ENCODE peak calls at places on chromosomes 1 and 21, in eight cellular contexts. V, G, F, K, U, W, P and I are unnamed samples.

GRCh38 chr21:34796518-34797201 is 127.9 kb downstream of the CLIC6 start:
- DNase-seq in G (no peak), F (no peak), V (no peak), W (no peak), P (no peak), K (no peak), U (no peak), I (peak; percentile 51)

GRCh38 chr1:89827902-89828301 is 7.1 kb downstream of the LRRC8D start:
- DNase-seq in W (no peak), K (no peak), G (no peak), P (no peak), U (no peak), F (no peak), V (no peak), I (no peak)

GRCh38 chr1:18526436-18527275 is 45.9 kb downstream of the KLHDC7A start:
- DNase-seq in K (peak; percentile 21), P (no peak), F (no peak), W (no peak), U (no peak), V (no peak), G (no peak), I (no peak)

GRCh38 chr1:85453640-85454194 is 11.2 kb downstream of the DDAH1 start:
- DNase-seq in K (no peak), V (no peak), G (no peak), U (no peak), F (no peak), P (no peak), W (no peak), I (no peak)

GRCh38 chr1:15130607-15131006 is 22.9 kb upstream of the TMEM51 start:
- DNase-seq in W (no peak), P (no peak), G (no peak), F (no peak), U (no peak), K (no peak), V (no peak), I (no peak)

GRCh38 chr21:33374080-33374873 is 28.9 kb upstream of the IFNGR2 start:
- DNase-seq in G (no peak), P (no peak), F (peak; percentile 70), V (no peak), U (no peak), K (peak; percentile 87), W (no peak), I (no peak)

GRCh38 chr1:243834130-243834529 is 15.9 kb downstream of the AKT3 start:
- DNase-seq in K (no peak), F (no peak), U (no peak), W (no peak), V (no peak), P (no peak), G (no peak), I (no peak)

GRCh38 chr1:18261891-18262290 is 154.3 kb downstream of the IGSF21 start:
- DNase-seq in V (no peak), F (no peak), U (no peak), K (no peak), P (no peak), W (no peak), G (no peak), I (no peak)

GRCh38 chr1:10975567-10976326 is 36.7 kb upstream of the TARDBP start:
- DNase-seq in U (peak; percentile 80), P (no peak), W (peak; percentile 74), V (no peak), F (peak; percentile 57), K (peak; percentile 55), G (peak; percentile 48), I (no peak)

GRCh38 chr1:83818916-83819315 is 180.0 kb downstream of the TTLL7 start:
- DNase-seq in V (no peak), U (no peak), K (peak; percentile 71), P (no peak), W (no peak), F (peak; percentile 35), G (no peak), I (no peak)

GRCh38 chr1:62995173-62995572 is 211.2 kb downstream of the ATG4C start:
- DNase-seq in G (no peak), K (no peak), P (no peak), V (no peak), W (no peak), U (no peak), F (no peak), I (no peak)

GRCh38 chr1:108082741-108083562 is 117.2 kb downstream of the SLC25A24 start:
- DNase-seq in W (no peak), K (no peak), V (no peak), P (no peak), F (no peak), G (no peak), U (no peak), I (no peak)

GRCh38 chr1:28110555-28110954 is 22.1 kb upstream of the EYA3 start:
- DNase-seq in P (no peak), F (no peak), V (no peak), U (no peak), G (no peak), K (no peak), W (no peak), I (no peak)

GRCh38 chr1:94334764-94335163 is 83.4 kb upstream of the ABCD3 start:
- DNase-seq in W (no peak), F (no peak), P (no peak), G (no peak), U (no peak), V (no peak), K (no peak), I (no peak)

GRCh38 chr1:94039871-94040569 is 80.9 kb downstream of the ABCA4 start:
- DNase-seq in P (no peak), K (no peak), U (peak; percentile 76), V (no peak), W (no peak), G (no peak), F (no peak), I (no peak)

GRCh38 chr21:42163511-42163863 is 55.5 kb upstream of the ABCG1 start:
- DNase-seq in W (peak; percentile 37), K (peak; percentile 40), P (no peak), V (peak; percentile 43), U (no peak), G (no peak), F (no peak), I (no peak)

GRCh38 chr21:30942192-30942591 is 60.8 kb upstream of the KRTAP11-1 start:
- DNase-seq in U (no peak), V (no peak), K (no peak), P (no peak), G (no peak), F (no peak), W (no peak), I (no peak)

GRCh38 chr1:241998412-241998921 is 431 bp downstream of the MAP1LC3C start:
- DNase-seq in V (peak; percentile 73), P (peak; percentile 81), K (peak; percentile 80), F (peak; percentile 81), W (peak; percentile 61), G (peak; percentile 60), U (peak; percentile 87), I (peak; percentile 78)

GRCh38 chr21:38773108-38774061 is 32.3 kb upstream of the ETS2 start:
- DNase-seq in F (no peak), U (no peak), P (peak; percentile 87), V (no peak), K (no peak), W (no peak), G (peak; percentile 68), I (no peak)

GRCh38 chr21:32597205-32597604 is 11.9 kb upstream of the TCP10L start:
- DNase-seq in V (no peak), P (no peak), F (no peak), K (no peak), W (no peak), G (no peak), U (no peak), I (no peak)

GRCh38 chr21:44439211-44439600 is 16.1 kb upstream of the LRRC3 start:
- DNase-seq in W (no peak), G (no peak), U (peak; percentile 32), K (no peak), V (peak; percentile 45), F (no peak), P (no peak), I (no peak)

GRCh38 chr21:21236981-21237380 is 238.8 kb downstream of the NCAM2 start:
- DNase-seq in F (no peak), W (no peak), U (no peak), G (no peak), P (no peak), V (no peak), K (no peak), I (no peak)

GRCh38 chr21:21238882-21239400 is 240.7 kb downstream of the NCAM2 start:
- DNase-seq in W (no peak), V (no peak), P (no peak), G (no peak), K (no peak), F (no peak), U (no peak), I (no peak)
- TF ChIP-seq CTCF in W (no peak), V (no peak), P (no peak), G (no peak), K (no peak), F (no peak), U (no peak), I (no peak)

DNA sequence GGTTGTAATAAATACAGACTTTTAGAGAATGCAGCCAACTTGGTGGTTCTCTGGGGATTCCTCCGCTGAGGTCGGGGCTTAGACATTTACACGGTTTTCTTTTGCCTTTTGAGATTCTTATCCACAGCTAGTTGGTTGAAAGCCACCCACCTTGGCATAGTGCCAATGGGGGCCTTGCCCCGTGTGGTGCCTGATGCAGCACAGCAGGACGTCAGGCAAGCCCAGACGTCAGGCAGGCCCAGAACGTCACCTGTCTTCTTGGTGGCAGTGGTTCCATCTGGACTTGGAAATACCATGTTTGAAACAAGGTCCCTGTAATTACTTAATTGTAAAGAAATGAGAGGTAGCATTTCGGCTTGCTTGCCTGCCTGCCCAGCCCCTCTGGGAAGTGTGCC is 78.5 kb downstream of the GALNT2 start:
- DNase-seq in F (no peak), V (no peak), K (no peak), U (no peak), G (no peak), P (no peak), W (no peak), I (no peak)
- H3K4me1 ChIP-seq in F (peaks cover 49% of the 10 kb centered on the region), V (peaks cover 71% of the 10 kb centered on the region), K (no peaks in the 10 kb centered on the region), U (peaks cover 87% of the 10 kb centered on the region), G (peaks cover 10% of the 10 kb centered on the region), P (no peaks in the 10 kb centered on the region), W (peaks cover 25% of the 10 kb centered on the region), I (peaks cover 76% of the 10 kb centered on the region)

GRCh38 chr1:99207216-99207615 is 57.1 kb upstream of the PLPPR4 start:
- DNase-seq in W (no peak), P (no peak), K (no peak), U (no peak), V (no peak), F (no peak), G (no peak), I (no peak)
- TF ChIP-seq CTCF in W (no peak), P (no peak), K (no peak), U (no peak), V (no peak), F (no peak), G (no peak), I (no peak)

DNA sequence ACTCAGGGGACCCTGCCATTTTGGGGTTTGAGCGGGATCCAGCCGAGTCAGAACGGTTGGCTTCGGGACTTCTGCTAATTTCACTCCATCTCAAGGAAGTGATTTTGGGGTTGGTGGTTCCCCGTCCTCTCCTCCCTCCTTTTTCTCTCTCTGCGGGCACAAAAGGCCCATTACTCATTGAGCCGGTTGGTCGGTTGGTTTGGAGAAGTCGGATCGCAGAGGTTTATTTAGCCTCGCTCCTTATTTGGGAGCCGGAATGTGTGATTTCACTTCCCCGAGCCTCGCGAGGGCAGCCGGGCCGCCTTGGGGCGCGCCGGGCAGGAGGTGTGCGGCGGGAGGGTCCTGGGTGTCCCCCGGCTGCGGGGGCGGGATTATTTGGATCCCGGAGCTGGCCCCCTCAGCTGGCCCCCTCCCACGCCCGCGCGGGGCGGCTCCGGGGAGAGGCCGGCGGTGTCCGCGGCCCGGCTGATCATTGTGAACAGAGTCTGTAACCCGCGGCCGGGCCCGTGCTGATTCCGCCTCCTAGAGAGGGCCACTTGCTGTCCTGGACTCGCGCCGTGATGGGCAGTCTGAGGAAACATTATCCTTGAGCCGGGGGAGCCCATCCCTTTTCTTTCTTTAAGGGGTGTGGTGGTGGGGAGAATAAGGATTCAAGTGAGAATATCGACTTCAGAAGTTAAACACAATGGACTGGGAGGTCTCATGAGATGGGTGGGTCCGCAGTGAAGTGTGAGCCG is 1.2 kb downstream of the MAPKAPK2 start:
- DNase-seq in G (peak; percentile 68), V (peak; percentile 77), K (peak; percentile 69), U (peak; percentile 84), F (peak; percentile 53), W (peak; percentile 60), P (peak; percentile 78), I (peak; percentile 66)
- H3K4me1 ChIP-seq in G (peaks cover 20% of the 10 kb centered on the region), V (peaks cover 39% of the 10 kb centered on the region), K (no peaks in the 10 kb centered on the region), U (peaks cover 53% of the 10 kb centered on the region), F (peaks cover 50% of the 10 kb centered on the region), W (peaks cover 26% of the 10 kb centered on the region), P (no peaks in the 10 kb centered on the region), I (peaks cover 24% of the 10 kb centered on the region)